ENCODE peak calls at places on chromosomes 7 and 10, in ten cellular contexts. F is activated naive CD4-positive, alpha-beta T cell treated with anti-CD3 and anti-CD28 coated beads, Interleukin-2, amount 10 ng/mL, durations not matched to agents 7 days and 5 days; U is stimulated activated CD8-positive, alpha-beta memory T cell treated with anti-CD3 and anti-CD28 coated beads, Interleukin-2, amount 100 ng/mL, for 48 hours; N is NCI-H1092; B is CD8-positive, alpha-beta T cell; T is T follicular helper cell; G is posterior cingulate gyrus; P is AG04450; O is left lung; Q is stimulated activated CD4-positive, alpha-beta T cell treated with anti-CD3 and anti-CD28 coated beads, Interleukin-4, amount 100 ng/mL, for 1 hour. J is an unnamed sample.

GRCh38 chr10:43959854-43960415 is 311.3 kb upstream of the ZNF32 start:
- DNase-seq in F (no peak), U (no peak), N (no peak), B (no peak), T (no peak), G (no peak), P (no peak), O (no peak), Q (no peak), J (no peak)

GRCh38 chr7:29877196-29877595 is 70.9 kb downstream of the WIPF3 start:
- DNase-seq in F (no peak), U (no peak), N (no peak), B (no peak), T (no peak), G (no peak), P (no peak), O (no peak), Q (no peak), J (no peak)

GRCh38 chr7:53218730-53219504 is 183.5 kb downstream of the POM121L12 start:
- DNase-seq in F (no peak), U (no peak), N (no peak), B (no peak), T (no peak), G (peak), P (no peak), O (peak), Q (no peak), J (no peak)

GRCh38 chr7:1748774-1749173 is 78.7 kb downstream of the ELFN1 start:
- DNase-seq in F (no peak), U (no peak), N (no peak), B (no peak), T (no peak), G (no peak), P (no peak), O (peak), Q (no peak), J (no peak)

GRCh38 chr7:31741852-31742251 is 54.8 kb downstream of the PPP1R17 start:
- DNase-seq in F (no peak), U (no peak), N (no peak), B (no peak), T (no peak), G (no peak), P (no peak), O (no peak), Q (no peak), J (no peak)

GRCh38 chr7:151058766-151059361 is 525 bp upstream of the SLC4A2 start:
- DNase-seq in F (peak), U (no peak), N (no peak), B (no peak), T (no peak), G (no peak), P (no peak), O (no peak), Q (no peak), J (no peak)

GRCh38 chr7:27201231-27202017 is 1.5 kb upstream of the HOXA13 start:
- DNase-seq in F (no peak), U (no peak), N (no peak), B (peak), T (no peak), G (no peak), P (no peak), O (no peak), Q (no peak), J (no peak)

GRCh38 chr10:106557951-106558733 is 606.4 kb downstream of the SORCS1 start:
- DNase-seq in F (no peak), U (no peak), N (no peak), B (no peak), T (no peak), G (no peak), P (no peak), O (no peak), Q (no peak), J (peak)

GRCh38 chr10:34297551-34298370 is 517.3 kb downstream of the PARD3 start:
- DNase-seq in F (no peak), U (no peak), N (no peak), B (no peak), T (no peak), G (no peak), P (no peak), O (no peak), Q (no peak), J (no peak)

GRCh38 chr7:121397832-121398231 is 1.7 kb upstream of the FAM3C start:
- DNase-seq in F (no peak), U (no peak), N (no peak), B (no peak), T (no peak), G (no peak), P (no peak), O (no peak), Q (no peak), J (no peak)

GRCh38 chr7:103989785-103990775 is 622 bp upstream of the RELN start:
- DNase-seq in F (no peak), U (no peak), N (peak), B (no peak), T (no peak), G (no peak), P (no peak), O (peak), Q (no peak), J (no peak)

GRCh38 chr7:50164552-50165220 is 71.6 kb upstream of the ZPBP start:
- DNase-seq in F (peak), U (no peak), N (no peak), B (peak), T (no peak), G (no peak), P (no peak), O (no peak), Q (no peak), J (no peak)

GRCh38 chr10:71245420-71246325 is 33.3 kb downstream of the UNC5B start:
- DNase-seq in F (no peak), U (no peak), N (no peak), B (no peak), T (no peak), G (no peak), P (no peak), O (no peak), Q (no peak), J (no peak)

GRCh38 chr10:46534828-46535524 is 21.5 kb downstream of the GPRIN2 start:
- DNase-seq in F (no peak), U (no peak), N (no peak), B (no peak), T (no peak), G (no peak), P (no peak), O (peak), Q (no peak), J (no peak)

GRCh38 chr7:138785587-138786437 is 12.0 kb upstream of the TMEM213 start:
- DNase-seq in F (no peak), U (no peak), N (no peak), B (no peak), T (no peak), G (no peak), P (no peak), O (no peak), Q (no peak), J (no peak)

GRCh38 chr7:71868797-71869196 is 543.3 kb downstream of the CALN1 start:
- DNase-seq in F (no peak), U (no peak), N (no peak), B (no peak), T (no peak), G (no peak), P (no peak), O (no peak), Q (no peak), J (peak)

GRCh38 chr7:7732566-7733290 is 14.3 kb upstream of the RPA3 start:
- DNase-seq in F (no peak), U (no peak), N (no peak), B (no peak), T (no peak), G (no peak), P (no peak), O (no peak), Q (no peak), J (peak)

GRCh38 chr10:130218936-130219335 is 82.7 kb downstream of the GLRX3 start:
- DNase-seq in F (no peak), U (no peak), N (no peak), B (no peak), T (no peak), G (no peak), P (no peak), O (no peak), Q (no peak), J (no peak)

GRCh38 chr7:11232462-11232861 is 258.8 kb downstream of the PHF14 start:
- DNase-seq in F (no peak), U (no peak), N (no peak), B (no peak), T (no peak), G (no peak), P (no peak), O (no peak), Q (no peak), J (no peak)

GRCh38 chr7:157615101-157615817 is 278.5 kb downstream of the DNAJB6 start:
- DNase-seq in F (no peak), U (no peak), N (no peak), B (no peak), T (no peak), G (peak), P (no peak), O (no peak), Q (no peak), J (no peak)

GRCh38 chr10:78177431-78178185 is 143.9 kb downstream of the RPS24 start:
- DNase-seq in F (no peak), U (no peak), N (no peak), B (no peak), T (no peak), G (no peak), P (no peak), O (no peak), Q (no peak), J (no peak)

GRCh38 chr10:68151453-68151852 is 42.2 kb downstream of the MYPN start:
- DNase-seq in F (no peak), U (no peak), N (no peak), B (no peak), T (no peak), G (no peak), P (no peak), O (no peak), Q (no peak), J (no peak)

GRCh38 chr10:14185501-14186045 is 145.2 kb downstream of the FRMD4A start:
- DNase-seq in F (peak), U (peak), N (no peak), B (no peak), T (peak), G (no peak), P (peak), O (no peak), Q (peak), J (peak)

J was measured in skeletal muscle cell.